ENCODE peak calls at places on chromosome 12, in seven cellular contexts. One of them, this sample, is unnamed.

GRCh38 chr12:132248439-132249157 is 80.8 kb downstream of the GALNT9 start:
- DNase-seq in left ventricle myocardium inferior: no peak
- DNase-seq in T-helper 1 cell: no peak
- DNase-seq in NCI-H510A: no peak
- DNase-seq in stimulated activated CD4-positive, alpha-beta T cell treated with anti-CD3 and anti-CD28 coated beads, TNF-alpha, amount 100 ng/mL, for 24 hours: no peak
- DNase-seq in left ventricle myocardium superior: no peak
- DNase-seq in Jurkat, Clone E6-1: no peak
- DNase-seq in this sample: no peak

GRCh38 chr12:122981036-122981471 is 573 bp downstream of the ARL6IP4 start:
- DNase-seq in left ventricle myocardium inferior: no peak
- DNase-seq in T-helper 1 cell: no peak
- DNase-seq in NCI-H510A: no peak
- DNase-seq in stimulated activated CD4-positive, alpha-beta T cell treated with anti-CD3 and anti-CD28 coated beads, TNF-alpha, amount 100 ng/mL, for 24 hours: no peak
- DNase-seq in left ventricle myocardium superior: no peak
- DNase-seq in Jurkat, Clone E6-1: no peak
- DNase-seq in this sample: no peak

GRCh38 chr12:63103489-63104131 is 47.4 kb downstream of the AVPR1A start:
- DNase-seq in left ventricle myocardium inferior: no peak
- DNase-seq in T-helper 1 cell: no peak
- DNase-seq in NCI-H510A: no peak
- DNase-seq in stimulated activated CD4-positive, alpha-beta T cell treated with anti-CD3 and anti-CD28 coated beads, TNF-alpha, amount 100 ng/mL, for 24 hours: no peak
- DNase-seq in left ventricle myocardium superior: no peak
- DNase-seq in Jurkat, Clone E6-1: peak
- DNase-seq in this sample: no peak

GRCh38 chr12:121061831-121062230 is 22.8 kb upstream of the OASL start:
- DNase-seq in left ventricle myocardium inferior: no peak
- DNase-seq in T-helper 1 cell: no peak
- DNase-seq in NCI-H510A: no peak
- DNase-seq in stimulated activated CD4-positive, alpha-beta T cell treated with anti-CD3 and anti-CD28 coated beads, TNF-alpha, amount 100 ng/mL, for 24 hours: no peak
- DNase-seq in left ventricle myocardium superior: no peak
- DNase-seq in Jurkat, Clone E6-1: peak
- DNase-seq in this sample: no peak

GRCh38 chr12:109467978-109468676 is 9.0 kb downstream of the KCTD10 start:
- DNase-seq in left ventricle myocardium inferior: no peak
- DNase-seq in T-helper 1 cell: no peak
- DNase-seq in NCI-H510A: no peak
- DNase-seq in stimulated activated CD4-positive, alpha-beta T cell treated with anti-CD3 and anti-CD28 coated beads, TNF-alpha, amount 100 ng/mL, for 24 hours: no peak
- DNase-seq in left ventricle myocardium superior: no peak
- DNase-seq in Jurkat, Clone E6-1: no peak
- DNase-seq in this sample: no peak

GRCh38 chr12:45324391-45324790 is 108.5 kb downstream of the ANO6 start:
- DNase-seq in left ventricle myocardium inferior: no peak
- DNase-seq in T-helper 1 cell: no peak
- DNase-seq in NCI-H510A: no peak
- DNase-seq in stimulated activated CD4-positive, alpha-beta T cell treated with anti-CD3 and anti-CD28 coated beads, TNF-alpha, amount 100 ng/mL, for 24 hours: no peak
- DNase-seq in left ventricle myocardium superior: no peak
- DNase-seq in Jurkat, Clone E6-1: no peak
- DNase-seq in this sample: no peak

GRCh38 chr12:15404485-15404884 is 82.2 kb downstream of the PTPRO start:
- DNase-seq in left ventricle myocardium inferior: no peak
- DNase-seq in T-helper 1 cell: no peak
- DNase-seq in NCI-H510A: no peak
- DNase-seq in stimulated activated CD4-positive, alpha-beta T cell treated with anti-CD3 and anti-CD28 coated beads, TNF-alpha, amount 100 ng/mL, for 24 hours: no peak
- DNase-seq in left ventricle myocardium superior: no peak
- DNase-seq in Jurkat, Clone E6-1: no peak
- DNase-seq in this sample: no peak

GRCh38 chr12:119804011-119804641 is 73.0 kb downstream of the CIT start:
- DNase-seq in left ventricle myocardium inferior: peak
- DNase-seq in T-helper 1 cell: no peak
- DNase-seq in NCI-H510A: peak
- DNase-seq in stimulated activated CD4-positive, alpha-beta T cell treated with anti-CD3 and anti-CD28 coated beads, TNF-alpha, amount 100 ng/mL, for 24 hours: no peak
- DNase-seq in left ventricle myocardium superior: peak
- DNase-seq in Jurkat, Clone E6-1: no peak
- DNase-seq in this sample: no peak

GRCh38 chr12:119857036-119857435 is 20.1 kb downstream of the CIT start:
- DNase-seq in left ventricle myocardium inferior: no peak
- DNase-seq in T-helper 1 cell: no peak
- DNase-seq in NCI-H510A: no peak
- DNase-seq in stimulated activated CD4-positive, alpha-beta T cell treated with anti-CD3 and anti-CD28 coated beads, TNF-alpha, amount 100 ng/mL, for 24 hours: no peak
- DNase-seq in left ventricle myocardium superior: no peak
- DNase-seq in Jurkat, Clone E6-1: peak
- DNase-seq in this sample: no peak

GRCh38 chr12:124222368-124223245 is 72.3 kb upstream of the RFLNA start:
- DNase-seq in left ventricle myocardium inferior: no peak
- DNase-seq in T-helper 1 cell: no peak
- DNase-seq in NCI-H510A: no peak
- DNase-seq in stimulated activated CD4-positive, alpha-beta T cell treated with anti-CD3 and anti-CD28 coated beads, TNF-alpha, amount 100 ng/mL, for 24 hours: no peak
- DNase-seq in left ventricle myocardium superior: no peak
- DNase-seq in Jurkat, Clone E6-1: no peak
- DNase-seq in this sample: no peak

GRCh38 chr12:131408036-131408365 is 302.9 kb upstream of the SFSWAP start:
- DNase-seq in left ventricle myocardium inferior: no peak
- DNase-seq in T-helper 1 cell: no peak
- DNase-seq in NCI-H510A: no peak
- DNase-seq in stimulated activated CD4-positive, alpha-beta T cell treated with anti-CD3 and anti-CD28 coated beads, TNF-alpha, amount 100 ng/mL, for 24 hours: no peak
- DNase-seq in left ventricle myocardium superior: no peak
- DNase-seq in Jurkat, Clone E6-1: no peak
- DNase-seq in this sample: no peak

GRCh38 chr12:47207005-47207717 is 127.4 kb upstream of the AMIGO2 start:
- DNase-seq in left ventricle myocardium inferior: no peak
- DNase-seq in T-helper 1 cell: peak
- DNase-seq in NCI-H510A: no peak
- DNase-seq in stimulated activated CD4-positive, alpha-beta T cell treated with anti-CD3 and anti-CD28 coated beads, TNF-alpha, amount 100 ng/mL, for 24 hours: no peak
- DNase-seq in left ventricle myocardium superior: peak
- DNase-seq in Jurkat, Clone E6-1: peak
- DNase-seq in this sample: no peak

GRCh38 chr12:7289743-7290142 is 14.1 kb upstream of the ACSM4 start:
- DNase-seq in left ventricle myocardium inferior: no peak
- DNase-seq in T-helper 1 cell: no peak
- DNase-seq in NCI-H510A: no peak
- DNase-seq in stimulated activated CD4-positive, alpha-beta T cell treated with anti-CD3 and anti-CD28 coated beads, TNF-alpha, amount 100 ng/mL, for 24 hours: no peak
- DNase-seq in left ventricle myocardium superior: no peak
- DNase-seq in Jurkat, Clone E6-1: peak
- DNase-seq in this sample: no peak

This sample was measured in esophagus muscularis mucosa.